ENCODE peak calls at places on chromosomes 16 and 17, in five cellular contexts. S is NT2/D1, W is BJ, G is cardiac fibroblast, K is AG09319. M is an unnamed sample.

GRCh38 chr16:30437511-30438046 is 7.7 kb upstream of the DCTPP1 start:
- DNase-seq in S (no peak), W (no peak), G (no peak), K (no peak), M (no peak)

GRCh38 chr17:39209317-39210092 is 9.4 kb downstream of the RPL19 start:
- DNase-seq in S (no peak), W (no peak), G (peak; percentile 71), K (no peak), M (peak; percentile 79)

GRCh38 chr17:44922136-44922535 is 6.8 kb upstream of the GFAP start:
- DNase-seq in S (no peak), W (no peak), G (no peak), K (no peak), M (no peak)

GRCh38 chr16:88009566-88010342 is 58.5 kb downstream of the BANP start:
- DNase-seq in S (peak; percentile 43), W (no peak), G (no peak), K (no peak), M (peak; percentile 25)

GRCh38 chr17:65457635-65458257 is 103.7 kb downstream of the AXIN2 start:
- DNase-seq in S (no peak), W (no peak), G (no peak), K (no peak), M (no peak)

GRCh38 chr16:56625140-56625942 is at the start of gene MT1E:
- DNase-seq in S (no peak), W (no peak), G (peak; percentile 84), K (no peak), M (peak; percentile 88)

GRCh38 chr16:19741354-19741753 is 23.3 kb downstream of the IQCK start:
- DNase-seq in S (no peak), W (no peak), G (no peak), K (no peak), M (no peak)

GRCh38 chr17:83154311-83155127 is 75.1 kb downstream of the METRNL start:
- DNase-seq in S (no peak), W (no peak), G (no peak), K (no peak), M (no peak)

GRCh38 chr17:71413935-71414334 is 706.9 kb upstream of the SOX9 start:
- DNase-seq in S (no peak), W (no peak), G (no peak), K (no peak), M (no peak)

GRCh38 chr17:37516131-37516561 is 26.5 kb downstream of the DUSP14 start:
- DNase-seq in S (no peak), W (no peak), G (peak; percentile 35), K (no peak), M (peak; percentile 47)

GRCh38 chr16:88400186-88400585 is 17.4 kb downstream of the ZNF469 start:
- DNase-seq in S (no peak), W (no peak), G (no peak), K (no peak), M (no peak)

GRCh38 chr17:2963332-2964027 is 99.9 kb downstream of the OR1D5 start:
- DNase-seq in S (no peak), W (no peak), G (no peak), K (no peak), M (no peak)

GRCh38 chr17:44159519-44160210 is 10.8 kb upstream of the ASB16 start:
- DNase-seq in S (no peak), W (no peak), G (peak; percentile 37), K (no peak), M (no peak)

GRCh38 chr17:48753794-48754499 is 25.4 kb upstream of the HOXB13 start:
- DNase-seq in S (no peak), W (no peak), G (no peak), K (no peak), M (peak; percentile 21)

GRCh38 chr17:30957741-30958140 is 13.1 kb upstream of the RNF135 start:
- DNase-seq in S (no peak), W (no peak), G (no peak), K (no peak), M (no peak)

GRCh38 chr16:25135239-25135878 is 23.8 kb downstream of the LCMT1 start:
- DNase-seq in S (no peak), W (no peak), G (peak; percentile 26), K (no peak), M (peak; percentile 55)

GRCh38 chr17:42407289-42407836 is 15.7 kb downstream of the CAVIN1 start:
- DNase-seq in S (no peak), W (no peak), G (peak; percentile 89), K (no peak), M (peak; percentile 64)